ENCODE peak calls at places on chromosomes 3 and 15, in four cellular contexts. D, T, U and Y are unnamed samples.

GRCh38 chr3:106473576-106474506 is 605.0 kb upstream of the CBLB start:
- DNase-seq in D (no peak), T (no peak), U (no peak), Y (no peak)

GRCh38 chr3:166663194-166663593 is 716.9 kb downstream of the ZBBX start:
- DNase-seq in D (no peak), T (no peak), U (peak; percentile 76), Y (no peak)

GRCh38 chr3:42742259-42742658 is 30.8 kb downstream of the CCDC13 start:
- DNase-seq in D (no peak), T (no peak), U (no peak), Y (no peak)

GRCh38 chr15:39919740-39920509 is at the start of gene GPR176:
- DNase-seq in D (peak; percentile 16), T (peak; percentile 64), U (no peak), Y (peak; percentile 64)

GRCh38 chr3:65732060-65732933 is 306.4 kb downstream of the MAGI1 start:
- DNase-seq in D (peak; percentile 33), T (peak; percentile 43), U (peak; percentile 29), Y (peak; percentile 19)

GRCh38 chr3:138188013-138188352 is 882 bp downstream of the ARMC8 start:
- DNase-seq in D (no peak), T (no peak), U (no peak), Y (no peak)

GRCh38 chr3:126352476-126353454 is 4.4 kb downstream of the KLF15 start:
- DNase-seq in D (no peak), T (no peak), U (no peak), Y (peak; percentile 13)

GRCh38 chr15:90862487-90862886 is 5.9 kb upstream of the FURIN start:
- DNase-seq in D (no peak), T (no peak), U (no peak), Y (no peak)

GRCh38 chr3:113495035-113495434 is 19.9 kb downstream of the SPICE1 start:
- DNase-seq in D (peak; percentile 35), T (peak; percentile 55), U (peak; percentile 23), Y (peak; percentile 58)

GRCh38 chr3:186053954-186054353 is 54.9 kb downstream of the ETV5 start:
- DNase-seq in D (no peak), T (no peak), U (no peak), Y (no peak)

GRCh38 chr15:90376789-90377188 is 11.3 kb upstream of the IQGAP1 start:
- DNase-seq in D (no peak), T (no peak), U (no peak), Y (no peak)

GRCh38 chr3:51729005-51729633 is 22.3 kb downstream of the GRM2 start:
- DNase-seq in D (no peak), T (no peak), U (no peak), Y (no peak)

GRCh38 chr3:146404451-146404850 is 64.9 kb downstream of the PLSCR2 start:
- DNase-seq in D (no peak), T (no peak), U (no peak), Y (no peak)

GRCh38 chr3:52233108-52233591 is 5.8 kb downstream of the TWF2 start:
- DNase-seq in D (no peak), T (no peak), U (no peak), Y (no peak)

GRCh38 chr3:89372456-89372855 is 265.0 kb downstream of the EPHA3 start:
- DNase-seq in D (no peak), T (no peak), U (no peak), Y (no peak)

GRCh38 chr3:35562141-35562540 is 77.2 kb upstream of the ARPP21 start:
- DNase-seq in D (no peak), T (no peak), U (no peak), Y (no peak)

GRCh38 chr15:80031841-80032240 is 27.6 kb upstream of the ZFAND6 start:
- DNase-seq in D (no peak), T (no peak), U (no peak), Y (no peak)

GRCh38 chr15:65033659-65034269 is 4.3 kb upstream of the MTFMT start:
- DNase-seq in D (no peak), T (peak; percentile 64), U (peak; percentile 31), Y (no peak)

GRCh38 chr3:8621872-8622271 is 22.7 kb downstream of the SSUH2 start:
- DNase-seq in D (no peak), T (no peak), U (no peak), Y (no peak)

GRCh38 chr3:133038089-133038730 is at the start of gene TMEM108:
- DNase-seq in D (peak; percentile 65), T (peak; percentile 39), U (no peak), Y (peak; percentile 94)

GRCh38 chr3:146967786-146968185 is 362.6 kb upstream of the PLSCR5 start:
- DNase-seq in D (no peak), T (no peak), U (no peak), Y (no peak)

GRCh38 chr3:39590776-39591175 is 123.3 kb downstream of the MOBP start:
- DNase-seq in D (no peak), T (no peak), U (no peak), Y (no peak)

GRCh38 chr3:39592729-39593128 is 125.2 kb downstream of the MOBP start:
- DNase-seq in D (no peak), T (no peak), U (no peak), Y (no peak)

GRCh38 chr3:39592306-39592705 is 124.8 kb downstream of the MOBP start:
- DNase-seq in D (no peak), T (no peak), U (no peak), Y (no peak)

DNA sequence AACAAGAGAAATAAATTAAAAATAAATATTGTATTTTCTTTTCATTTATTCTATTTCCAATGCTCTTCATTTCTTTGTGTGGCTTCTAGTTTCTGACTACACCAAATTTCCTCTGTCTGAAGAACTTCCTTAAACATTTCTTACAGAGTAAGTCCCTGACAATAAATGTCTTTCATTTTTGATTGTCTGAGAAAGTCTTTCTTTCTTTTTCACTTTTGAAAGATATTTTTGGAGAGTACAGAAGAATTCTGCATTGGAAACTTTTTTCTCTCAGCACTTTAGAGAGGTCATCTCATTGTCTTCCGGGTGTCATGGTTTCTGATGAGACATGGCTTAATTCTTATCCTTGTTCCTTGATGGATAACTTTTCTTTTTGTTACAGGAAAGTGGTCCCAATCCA is 119.6 kb downstream of the MOBP start:
- DNase-seq in D (no peak), T (no peak), U (no peak), Y (no peak)
- TF ChIP-seq POLR2A in D (no peak), T (no peak), U (no peak), Y (no peak)

GRCh38 chr15:99185731-99186130 is 63.6 kb downstream of the TTC23 start:
- DNase-seq in D (no peak), T (no peak), U (no peak), Y (no peak)

GRCh38 chr15:99177679-99178078 is 71.7 kb downstream of the TTC23 start:
- DNase-seq in D (no peak), T (no peak), U (no peak), Y (no peak)

GRCh38 chr15:99180963-99181306 is 68.4 kb downstream of the TTC23 start:
- DNase-seq in D (no peak), T (no peak), U (no peak), Y (no peak)

GRCh38 chr15:99180287-99180962 is 69.0 kb downstream of the TTC23 start:
- DNase-seq in D (no peak), T (no peak), U (no peak), Y (no peak)

DNA sequence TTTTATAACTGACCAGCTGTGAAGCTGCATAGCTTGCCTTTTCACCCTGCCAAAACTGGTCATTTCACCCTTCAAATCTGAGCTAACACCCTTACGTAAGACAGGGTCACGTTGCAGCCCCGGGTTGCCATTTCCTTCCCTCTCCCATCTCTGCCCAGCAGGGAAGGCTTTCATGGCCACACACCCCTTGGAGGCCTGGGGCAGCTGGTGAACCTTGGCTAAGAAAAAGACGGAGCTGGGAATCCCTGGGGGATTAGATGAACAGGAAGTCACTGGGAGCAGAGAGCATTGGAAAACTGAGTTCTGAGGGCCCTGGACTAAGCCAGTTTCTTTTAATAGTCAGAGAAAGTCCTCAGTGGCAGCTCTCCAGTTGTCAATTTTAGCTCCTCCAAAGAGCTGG is 67.8 kb downstream of the TTC23 start:
- DNase-seq in D (no peak), T (no peak), U (no peak), Y (peak; percentile 37)
- H3K27ac ChIP-seq in D (peak overlapping the region; percentile 54), T (no peak overlapping the region), U (no peak overlapping the region), Y (no peak overlapping the region)

GRCh38 chr3:71087109-71088018 is 496.2 kb downstream of the FOXP1 start:
- DNase-seq in D (no peak), T (peak; percentile 64), U (no peak), Y (no peak)

GRCh38 chr3:71090207-71090606 is 493.3 kb downstream of the FOXP1 start:
- DNase-seq in D (no peak), T (no peak), U (no peak), Y (no peak)

GRCh38 chr3:71088742-71089141 is 494.8 kb downstream of the FOXP1 start:
- DNase-seq in D (no peak), T (no peak), U (no peak), Y (no peak)

GRCh38 chr3:71089271-71089670 is 494.3 kb downstream of the FOXP1 start:
- DNase-seq in D (no peak), T (no peak), U (no peak), Y (no peak)

GRCh38 chr3:71088019-71088711 is 495.4 kb downstream of the FOXP1 start:
- DNase-seq in D (no peak), T (no peak), U (no peak), Y (no peak)
- TF ChIP-seq POLR2A in D (no peak), T (no peak), U (no peak), Y (no peak)

DNA sequence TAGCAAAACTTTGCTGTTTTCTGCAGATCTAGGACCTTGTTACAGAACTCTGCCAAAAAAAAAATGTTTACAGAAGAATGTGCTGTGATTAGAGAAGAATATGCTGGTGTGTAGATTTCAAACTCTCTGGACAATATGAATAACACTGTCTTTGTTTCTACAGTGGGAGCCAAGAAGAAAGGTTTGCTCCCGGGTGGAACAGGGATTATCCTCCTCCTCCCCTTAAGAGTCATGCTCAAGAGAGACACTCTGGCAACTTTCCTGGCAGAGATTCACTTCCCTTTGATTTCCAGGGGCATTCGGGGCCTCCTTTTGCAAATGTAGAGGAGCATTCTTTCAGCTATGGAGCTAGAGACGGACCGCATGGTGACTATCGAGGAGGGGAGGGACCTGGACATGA is 27.4 kb downstream of the RBM6 start:
- DNase-seq in D (no peak), T (no peak), U (no peak), Y (peak; percentile 43)
- H3K27ac ChIP-seq in D (no peak overlapping the region), T (no peak overlapping the region), U (no peak overlapping the region), Y (peak overlapping the region; percentile 76)

GRCh38 chr3:181358555-181358954 is 353.2 kb upstream of the SOX2 start:
- DNase-seq in D (no peak), T (no peak), U (no peak), Y (no peak)

GRCh38 chr3:181358060-181358459 is 353.7 kb upstream of the SOX2 start:
- DNase-seq in D (no peak), T (no peak), U (no peak), Y (peak; percentile 49)

GRCh38 chr3:181362378-181362777 is 349.3 kb upstream of the SOX2 start:
- DNase-seq in D (no peak), T (no peak), U (no peak), Y (no peak)

GRCh38 chr3:181363231-181363630 is 348.5 kb upstream of the SOX2 start:
- DNase-seq in D (no peak), T (no peak), U (no peak), Y (no peak)
- TF ChIP-seq POLR2A in D (no peak), T (no peak), U (no peak), Y (no peak)

GRCh38 chr3:178498866-178499265 is 37.4 kb upstream of the KCNMB2 start:
- DNase-seq in D (no peak), T (no peak), U (no peak), Y (no peak)

GRCh38 chr3:178492496-178492895 is 43.7 kb upstream of the KCNMB2 start:
- DNase-seq in D (no peak), T (no peak), U (no peak), Y (no peak)

GRCh38 chr3:178496911-178497310 is 39.3 kb upstream of the KCNMB2 start:
- DNase-seq in D (no peak), T (no peak), U (no peak), Y (no peak)

GRCh38 chr3:178494376-178494775 is 41.9 kb upstream of the KCNMB2 start:
- DNase-seq in D (no peak), T (no peak), U (no peak), Y (no peak)
- H3K27ac ChIP-seq in D (no peak overlapping the region), T (no peak overlapping the region), U (no peak overlapping the region), Y (no peak overlapping the region)